ENCODE peak calls at places on chromosomes 5 and 9, in four cellular contexts. One of them, this sample, is unnamed. For H3K27me3, the result is how much of the 10 kb centered on the place peaks cover.

GRCh38 chr9:14838701-14839100 is 71.5 kb downstream of the FREM1 start:
- DNase-seq in breast epithelium: no peak
- DNase-seq in H1: no peak
- DNase-seq in GM23338: no peak
- DNase-seq in this sample: no peak

GRCh38 chr5:11251242-11251641 is 490.2 kb upstream of the DAP start:
- DNase-seq in breast epithelium: no peak
- DNase-seq in H1: no peak
- DNase-seq in GM23338: peak
- DNase-seq in this sample: no peak

GRCh38 chr9:97956365-97956764 is 18.4 kb upstream of the HEMGN start:
- DNase-seq in breast epithelium: no peak
- DNase-seq in H1: no peak
- DNase-seq in GM23338: no peak
- DNase-seq in this sample: no peak

GRCh38 chr5:156819967-156820581 is 30.0 kb upstream of the PPP1R2B start:
- DNase-seq in breast epithelium: no peak
- DNase-seq in H1: no peak
- DNase-seq in GM23338: no peak
- DNase-seq in this sample: no peak

GRCh38 chr9:21559402-21560280 is 77.5 kb upstream of the IFNE start:
- DNase-seq in breast epithelium: peak
- DNase-seq in H1: peak
- DNase-seq in GM23338: peak
- DNase-seq in this sample: peak

GRCh38 chr9:121685795-121686377 is 34.5 kb downstream of the DAB2IP start:
- DNase-seq in breast epithelium: no peak
- DNase-seq in H1: no peak
- DNase-seq in GM23338: no peak
- DNase-seq in this sample: no peak

GRCh38 chr9:20066120-20066519 is 277.3 kb upstream of the SLC24A2 start:
- DNase-seq in breast epithelium: no peak
- DNase-seq in H1: no peak
- DNase-seq in GM23338: no peak
- DNase-seq in this sample: no peak

GRCh38 chr5:179265529-179266290 is 79.6 kb downstream of the ADAMTS2 start:
- DNase-seq in breast epithelium: peak
- DNase-seq in H1: peak
- DNase-seq in GM23338: peak
- DNase-seq in this sample: peak

GRCh38 chr9:120110520-120110919 is 469.4 kb downstream of the CDK5RAP2 start:
- DNase-seq in breast epithelium: no peak
- DNase-seq in H1: no peak
- DNase-seq in GM23338: no peak
- DNase-seq in this sample: no peak

GRCh38 chr9:117315236-117315635 is 99.6 kb downstream of the ASTN2 start:
- DNase-seq in breast epithelium: no peak
- DNase-seq in H1: no peak
- DNase-seq in GM23338: no peak
- DNase-seq in this sample: peak

GRCh38 chr9:130955947-130956621 is 17.0 kb upstream of the FIBCD1 start:
- DNase-seq in breast epithelium: no peak
- DNase-seq in H1: no peak
- DNase-seq in GM23338: no peak
- DNase-seq in this sample: no peak

GRCh38 chr9:15244001-15244441 is 63.0 kb downstream of the TTC39B start:
- DNase-seq in breast epithelium: no peak
- DNase-seq in H1: no peak
- DNase-seq in GM23338: no peak
- DNase-seq in this sample: no peak

GRCh38 chr5:82387041-82387818 is 109.1 kb upstream of the RPS23 start:
- DNase-seq in breast epithelium: no peak
- DNase-seq in H1: no peak
- DNase-seq in GM23338: no peak
- DNase-seq in this sample: no peak

GRCh38 chr9:101480386-101480785 is 44.8 kb upstream of the ALDOB start:
- DNase-seq in breast epithelium: no peak
- DNase-seq in H1: no peak
- DNase-seq in GM23338: no peak
- DNase-seq in this sample: no peak

GRCh38 chr9:122821278-122821952 is 7.0 kb downstream of the PDCL start:
- DNase-seq in breast epithelium: no peak
- DNase-seq in H1: no peak
- DNase-seq in GM23338: no peak
- DNase-seq in this sample: no peak

GRCh38 chr5:149640350-149640999 is 59.2 kb downstream of the ARHGEF37 start:
- DNase-seq in breast epithelium: no peak
- DNase-seq in H1: no peak
- DNase-seq in GM23338: no peak
- DNase-seq in this sample: no peak

GRCh38 chr9:249025-249424 is 34.4 kb downstream of the DOCK8 start:
- DNase-seq in breast epithelium: no peak
- DNase-seq in H1: no peak
- DNase-seq in GM23338: no peak
- DNase-seq in this sample: no peak

GRCh38 chr9:89603629-89604462 is 966 bp upstream of the GADD45G start:
- DNase-seq in breast epithelium: peak
- DNase-seq in H1: peak
- DNase-seq in GM23338: peak
- DNase-seq in this sample: peak

GRCh38 chr5:151037561-151038291 is 17.3 kb downstream of the GPX3 start:
- DNase-seq in breast epithelium: no peak
- DNase-seq in H1: no peak
- DNase-seq in GM23338: no peak
- DNase-seq in this sample: no peak

GRCh38 chr9:89463986-89464901 is 33.7 kb downstream of the SEMA4D start:
- DNase-seq in breast epithelium: no peak
- DNase-seq in H1: no peak
- DNase-seq in GM23338: no peak
- DNase-seq in this sample: peak

GRCh38 chr9:127923771-127924170 is 6.8 kb downstream of the PIP5KL1 start:
- DNase-seq in breast epithelium: no peak
- DNase-seq in H1: no peak
- DNase-seq in GM23338: no peak
- DNase-seq in this sample: no peak

GRCh38 chr9:127920794-127921193 is 4.0 kb upstream of the ST6GALNAC4 start:
- DNase-seq in breast epithelium: no peak
- DNase-seq in H1: no peak
- DNase-seq in GM23338: no peak
- DNase-seq in this sample: no peak

GRCh38 chr9:127921592-127922120 is 4.8 kb upstream of the ST6GALNAC4 start:
- DNase-seq in breast epithelium: peak
- DNase-seq in H1: peak
- DNase-seq in GM23338: peak
- DNase-seq in this sample: peak

GRCh38 chr9:127924736-127925444 is 5.7 kb downstream of the PIP5KL1 start:
- DNase-seq in breast epithelium: no peak
- DNase-seq in H1: no peak
- DNase-seq in GM23338: no peak
- DNase-seq in this sample: no peak

GRCh38 chr9:127923046-127923445 is 6.2 kb upstream of the ST6GALNAC4 start:
- DNase-seq in breast epithelium: no peak
- DNase-seq in H1: no peak
- DNase-seq in GM23338: peak
- DNase-seq in this sample: no peak
- TF ChIP-seq POLR2AphosphoS5 in breast epithelium: no peak
- TF ChIP-seq POLR2AphosphoS5 in H1: no peak
- TF ChIP-seq POLR2AphosphoS5 in GM23338: no peak
- TF ChIP-seq POLR2AphosphoS5 in this sample: no peak

GRCh38 chr5:37838933-37839341 is 904 bp downstream of the GDNF start:
- DNase-seq in breast epithelium: no peak
- DNase-seq in H1: peak
- DNase-seq in GM23338: peak
- DNase-seq in this sample: no peak

GRCh38 chr5:37840036-37840909 is at the start of gene GDNF:
- DNase-seq in breast epithelium: no peak
- DNase-seq in H1: peak
- DNase-seq in GM23338: peak
- DNase-seq in this sample: peak

GRCh38 chr5:37841223-37841622 is 1.4 kb upstream of the GDNF start:
- DNase-seq in breast epithelium: no peak
- DNase-seq in H1: no peak
- DNase-seq in GM23338: no peak
- DNase-seq in this sample: no peak

GRCh38 chr5:37838152-37838932 is 1.5 kb downstream of the GDNF start:
- DNase-seq in breast epithelium: no peak
- DNase-seq in H1: peak
- DNase-seq in GM23338: peak
- DNase-seq in this sample: no peak

GRCh38 chr5:37839441-37840035 is 303 bp downstream of the GDNF start:
- DNase-seq in breast epithelium: no peak
- DNase-seq in H1: peak
- DNase-seq in GM23338: peak
- DNase-seq in this sample: no peak
- H3K27me3 ChIP-seq in breast epithelium: under half
- H3K27me3 ChIP-seq in H1: half or more
- H3K27me3 ChIP-seq in GM23338: half or more
- H3K27me3 ChIP-seq in this sample: half or more

DNA sequence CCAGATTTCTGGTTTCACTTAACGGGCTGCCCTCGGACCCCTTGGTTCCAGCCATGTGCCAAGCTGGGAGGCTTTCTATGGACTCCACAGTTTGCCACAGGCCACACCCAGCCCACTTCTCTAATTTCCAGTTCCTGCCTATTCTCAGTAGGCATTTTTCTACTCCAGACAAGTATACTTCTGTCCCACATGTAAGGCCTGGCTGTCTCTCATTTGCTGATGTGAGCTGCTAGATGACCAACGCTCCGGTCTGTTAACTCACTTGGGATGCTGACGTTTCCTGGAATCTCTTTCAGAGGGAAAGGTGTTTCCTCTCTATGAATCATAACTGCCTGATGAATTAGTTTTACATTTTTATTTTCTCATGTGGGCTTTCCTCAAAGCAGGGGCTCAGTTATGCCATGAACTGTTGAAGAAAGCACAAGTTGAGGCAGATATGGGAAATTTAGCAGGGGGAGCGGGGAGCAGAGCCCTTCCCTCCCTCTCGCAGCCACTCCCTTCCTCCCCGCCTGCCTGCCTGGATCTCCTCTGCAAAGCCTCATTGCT is 36.3 kb downstream of the ERGIC1 start:
- DNase-seq in breast epithelium: no peak
- DNase-seq in H1: no peak
- DNase-seq in GM23338: no peak
- DNase-seq in this sample: no peak
- TF ChIP-seq POLR2AphosphoS5 in breast epithelium: no peak
- TF ChIP-seq POLR2AphosphoS5 in H1: no peak
- TF ChIP-seq POLR2AphosphoS5 in GM23338: no peak
- TF ChIP-seq POLR2AphosphoS5 in this sample: peak

GRCh38 chr9:18009902-18010301 is 431.0 kb downstream of the SH3GL2 start:
- DNase-seq in breast epithelium: no peak
- DNase-seq in H1: no peak
- DNase-seq in GM23338: no peak
- DNase-seq in this sample: no peak
- H3K27me3 ChIP-seq in breast epithelium: under half
- H3K27me3 ChIP-seq in H1: under half
- H3K27me3 ChIP-seq in GM23338: under half
- H3K27me3 ChIP-seq in this sample: under half

This sample was measured in stomach.